ENCODE peak calls at places on chromosomes 6 and 20, in eight cellular contexts. One of them, this sample, is unnamed.

GRCh38 chr6:146361367-146361924 is 182.2 kb upstream of the RAB32 start:
- DNase-seq in NCI-H345: no peak
- DNase-seq in HFF-Myc: peak
- DNase-seq in esophagus squamous epithelium: no peak
- DNase-seq in HT1080: peak
- DNase-seq in PC-3: peak
- DNase-seq in mucosa of gallbladder: no peak
- DNase-seq in heart right ventricle: peak
- DNase-seq in this sample: no peak

GRCh38 chr6:89433637-89434499 is 916 bp downstream of the ANKRD6 start:
- DNase-seq in NCI-H345: no peak
- DNase-seq in HFF-Myc: no peak
- DNase-seq in esophagus squamous epithelium: no peak
- DNase-seq in HT1080: no peak
- DNase-seq in PC-3: no peak
- DNase-seq in mucosa of gallbladder: peak
- DNase-seq in heart right ventricle: peak
- DNase-seq in this sample: no peak

GRCh38 chr6:159008656-159009288 is 8.8 kb upstream of the RSPH3 start:
- DNase-seq in NCI-H345: peak
- DNase-seq in HFF-Myc: no peak
- DNase-seq in esophagus squamous epithelium: no peak
- DNase-seq in HT1080: no peak
- DNase-seq in PC-3: peak
- DNase-seq in mucosa of gallbladder: no peak
- DNase-seq in heart right ventricle: no peak
- DNase-seq in this sample: no peak

GRCh38 chr20:40600441-40601235 is 88.4 kb downstream of the MAFB start:
- DNase-seq in NCI-H345: no peak
- DNase-seq in HFF-Myc: no peak
- DNase-seq in esophagus squamous epithelium: no peak
- DNase-seq in HT1080: peak
- DNase-seq in PC-3: no peak
- DNase-seq in mucosa of gallbladder: no peak
- DNase-seq in heart right ventricle: no peak
- DNase-seq in this sample: peak

GRCh38 chr20:9407805-9408421 is 106.5 kb upstream of the LAMP5 start:
- DNase-seq in NCI-H345: peak
- DNase-seq in HFF-Myc: peak
- DNase-seq in esophagus squamous epithelium: no peak
- DNase-seq in HT1080: peak
- DNase-seq in PC-3: peak
- DNase-seq in mucosa of gallbladder: peak
- DNase-seq in heart right ventricle: peak
- DNase-seq in this sample: peak

GRCh38 chr20:37534401-37535157 is 6.9 kb upstream of the BLCAP start:
- DNase-seq in NCI-H345: peak
- DNase-seq in HFF-Myc: peak
- DNase-seq in esophagus squamous epithelium: no peak
- DNase-seq in HT1080: peak
- DNase-seq in PC-3: peak
- DNase-seq in mucosa of gallbladder: peak
- DNase-seq in heart right ventricle: peak
- DNase-seq in this sample: peak

GRCh38 chr20:46070215-46070910 is 19.4 kb downstream of the NCOA5 start:
- DNase-seq in NCI-H345: no peak
- DNase-seq in HFF-Myc: no peak
- DNase-seq in esophagus squamous epithelium: no peak
- DNase-seq in HT1080: peak
- DNase-seq in PC-3: peak
- DNase-seq in mucosa of gallbladder: no peak
- DNase-seq in heart right ventricle: no peak
- DNase-seq in this sample: no peak

GRCh38 chr6:97021194-97021593 is 96.7 kb downstream of the KLHL32 start:
- DNase-seq in NCI-H345: no peak
- DNase-seq in HFF-Myc: no peak
- DNase-seq in esophagus squamous epithelium: no peak
- DNase-seq in HT1080: no peak
- DNase-seq in PC-3: no peak
- DNase-seq in mucosa of gallbladder: no peak
- DNase-seq in heart right ventricle: no peak
- DNase-seq in this sample: peak

GRCh38 chr6:45677381-45677992 is 299.8 kb upstream of the SUPT3H start:
- DNase-seq in NCI-H345: no peak
- DNase-seq in HFF-Myc: no peak
- DNase-seq in esophagus squamous epithelium: no peak
- DNase-seq in HT1080: peak
- DNase-seq in PC-3: peak
- DNase-seq in mucosa of gallbladder: peak
- DNase-seq in heart right ventricle: peak
- DNase-seq in this sample: no peak

GRCh38 chr6:52820198-52820597 is 16.6 kb upstream of the GSTA1 start:
- DNase-seq in NCI-H345: no peak
- DNase-seq in HFF-Myc: no peak
- DNase-seq in esophagus squamous epithelium: no peak
- DNase-seq in HT1080: no peak
- DNase-seq in PC-3: no peak
- DNase-seq in mucosa of gallbladder: no peak
- DNase-seq in heart right ventricle: no peak
- DNase-seq in this sample: no peak

GRCh38 chr6:164098857-164099534 is 684.5 kb downstream of the QKI start:
- DNase-seq in NCI-H345: peak
- DNase-seq in HFF-Myc: no peak
- DNase-seq in esophagus squamous epithelium: no peak
- DNase-seq in HT1080: no peak
- DNase-seq in PC-3: no peak
- DNase-seq in mucosa of gallbladder: no peak
- DNase-seq in heart right ventricle: peak
- DNase-seq in this sample: no peak

GRCh38 chr6:116971959-116972358 is 94.9 kb downstream of the RFX6 start:
- DNase-seq in NCI-H345: peak
- DNase-seq in HFF-Myc: peak
- DNase-seq in esophagus squamous epithelium: no peak
- DNase-seq in HT1080: peak
- DNase-seq in PC-3: peak
- DNase-seq in mucosa of gallbladder: no peak
- DNase-seq in heart right ventricle: peak
- DNase-seq in this sample: peak

GRCh38 chr6:131112252-131112651 is 23.0 kb upstream of the AKAP7 start:
- DNase-seq in NCI-H345: no peak
- DNase-seq in HFF-Myc: no peak
- DNase-seq in esophagus squamous epithelium: no peak
- DNase-seq in HT1080: no peak
- DNase-seq in PC-3: no peak
- DNase-seq in mucosa of gallbladder: no peak
- DNase-seq in heart right ventricle: no peak
- DNase-seq in this sample: no peak

GRCh38 chr6:45998524-45998923 is 17.1 kb downstream of the CLIC5 start:
- DNase-seq in NCI-H345: no peak
- DNase-seq in HFF-Myc: no peak
- DNase-seq in esophagus squamous epithelium: no peak
- DNase-seq in HT1080: no peak
- DNase-seq in PC-3: no peak
- DNase-seq in mucosa of gallbladder: no peak
- DNase-seq in heart right ventricle: no peak
- DNase-seq in this sample: no peak

GRCh38 chr6:13268914-13269532 is 59.3 kb downstream of the TBC1D7 start:
- DNase-seq in NCI-H345: no peak
- DNase-seq in HFF-Myc: no peak
- DNase-seq in esophagus squamous epithelium: no peak
- DNase-seq in HT1080: peak
- DNase-seq in PC-3: peak
- DNase-seq in mucosa of gallbladder: no peak
- DNase-seq in heart right ventricle: no peak
- DNase-seq in this sample: peak

GRCh38 chr6:131281471-131282270 is 146.4 kb downstream of the AKAP7 start:
- DNase-seq in NCI-H345: no peak
- DNase-seq in HFF-Myc: no peak
- DNase-seq in esophagus squamous epithelium: no peak
- DNase-seq in HT1080: no peak
- DNase-seq in PC-3: no peak
- DNase-seq in mucosa of gallbladder: peak
- DNase-seq in heart right ventricle: peak
- DNase-seq in this sample: no peak

GRCh38 chr6:161804804-161805203 is 530.9 kb upstream of the AGPAT4 start:
- DNase-seq in NCI-H345: no peak
- DNase-seq in HFF-Myc: no peak
- DNase-seq in esophagus squamous epithelium: no peak
- DNase-seq in HT1080: no peak
- DNase-seq in PC-3: no peak
- DNase-seq in mucosa of gallbladder: no peak
- DNase-seq in heart right ventricle: no peak
- DNase-seq in this sample: no peak

GRCh38 chr6:125658759-125659431 is 90.5 kb upstream of the HEY2 start:
- DNase-seq in NCI-H345: no peak
- DNase-seq in HFF-Myc: no peak
- DNase-seq in esophagus squamous epithelium: no peak
- DNase-seq in HT1080: peak
- DNase-seq in PC-3: no peak
- DNase-seq in mucosa of gallbladder: peak
- DNase-seq in heart right ventricle: peak
- DNase-seq in this sample: no peak

GRCh38 chr20:23244207-23244915 is 106.2 kb upstream of the NXT1 start:
- DNase-seq in NCI-H345: no peak
- DNase-seq in HFF-Myc: no peak
- DNase-seq in esophagus squamous epithelium: no peak
- DNase-seq in HT1080: no peak
- DNase-seq in PC-3: no peak
- DNase-seq in mucosa of gallbladder: peak
- DNase-seq in heart right ventricle: no peak
- DNase-seq in this sample: no peak